ENCODE peak calls at places on chromosome 2, in eight cellular contexts. N is sigmoid colon, V is lower lobe of right lung, R is psoas muscle, O is A549, U is RWPE2, W is heart left ventricle, S is aorta. G is an unnamed sample.

GRCh38 chr2:65528241-65528574 is 95.8 kb upstream of the SPRED2 start:
- DNase-seq in W (no peak), O (no peak), V (no peak), R (no peak), S (no peak), U (no peak), N (no peak), G (no peak)

GRCh38 chr2:108571262-108571661 is 37.0 kb downstream of the LIMS1 start:
- DNase-seq in N (no peak), R (no peak), W (no peak), O (no peak), U (no peak), S (no peak), V (no peak), G (no peak)

GRCh38 chr2:67574230-67574629 is 177.1 kb downstream of the ETAA1 start:
- DNase-seq in R (no peak), V (no peak), U (no peak), S (no peak), N (no peak), W (no peak), O (no peak), G (no peak)

GRCh38 chr2:202871161-202872141 is at the start of gene ICA1L:
- DNase-seq in W (peak; percentile 68), N (peak; percentile 79), O (peak; percentile 26), S (peak; percentile 74), R (peak; percentile 83), U (peak; percentile 69), V (peak; percentile 74), G (peak; percentile 62)

GRCh38 chr2:75920721-75921551 is 210.2 kb upstream of the GCFC2 start:
- DNase-seq in V (no peak), U (no peak), R (no peak), S (no peak), W (no peak), O (no peak), N (no peak), G (no peak)

GRCh38 chr2:180664507-180664906 is 315.9 kb upstream of the UBE2E3 start:
- DNase-seq in O (no peak), S (no peak), N (no peak), R (no peak), V (no peak), U (no peak), W (no peak), G (no peak)

GRCh38 chr2:157418215-157418614 is 25.7 kb downstream of the CYTIP start:
- DNase-seq in W (no peak), O (no peak), U (no peak), R (no peak), N (no peak), S (no peak), V (no peak), G (no peak)

GRCh38 chr2:42556351-42556890 is 12.0 kb upstream of the MTA3 start:
- DNase-seq in R (no peak), U (no peak), N (no peak), S (no peak), W (no peak), V (no peak), O (no peak), G (no peak)

GRCh38 chr2:131034122-131035051 is 58.9 kb downstream of the FAM168B start:
- DNase-seq in W (peak; percentile 33), N (peak; percentile 63), S (no peak), V (peak; percentile 38), U (no peak), R (peak; percentile 66), O (no peak), G (peak; percentile 48)

GRCh38 chr2:46431481-46432235 is 47.7 kb upstream of the TMEM247 start:
- DNase-seq in R (no peak), U (no peak), S (no peak), O (no peak), V (no peak), N (no peak), W (no peak), G (no peak)

GRCh38 chr2:2795438-2796091 is 464.5 kb upstream of the MYT1L start:
- DNase-seq in W (no peak), N (no peak), U (no peak), R (no peak), O (no peak), S (no peak), V (no peak), G (no peak)

GRCh38 chr2:114543106-114543806 is 100.8 kb downstream of the DPP10 start:
- DNase-seq in R (no peak), W (peak; percentile 57), V (no peak), U (no peak), N (no peak), S (peak; percentile 61), O (no peak), G (peak; percentile 21)

GRCh38 chr2:207255565-207255964 is 89.8 kb upstream of the KLF7 start:
- DNase-seq in V (no peak), N (no peak), R (no peak), S (no peak), O (no peak), W (no peak), U (no peak), G (no peak)

GRCh38 chr2:217932661-217933325 is 70.0 kb downstream of the TNS1 start:
- DNase-seq in N (no peak), W (peak; percentile 68), R (peak; percentile 59), O (no peak), S (peak; percentile 66), V (no peak), U (no peak), G (peak; percentile 56)

GRCh38 chr2:217935245-217935879 is 67.4 kb downstream of the TNS1 start:
- DNase-seq in U (no peak), R (peak; percentile 70), N (no peak), W (peak; percentile 82), V (peak; percentile 51), S (peak; percentile 75), O (no peak), G (peak; percentile 51)

GRCh38 chr2:217934321-217935131 is 68.3 kb downstream of the TNS1 start:
- DNase-seq in R (peak; percentile 91), V (peak; percentile 74), S (peak; percentile 88), W (peak; percentile 76), O (peak; percentile 55), N (peak; percentile 93), U (peak; percentile 83), G (peak; percentile 64)

GRCh38 chr2:217931846-217932560 is 70.8 kb downstream of the TNS1 start:
- DNase-seq in S (no peak), U (no peak), W (peak; percentile 10), N (no peak), V (no peak), R (no peak), O (no peak), G (no peak)

GRCh38 chr2:217933326-217933993 is 69.3 kb downstream of the TNS1 start:
- DNase-seq in S (peak; percentile 70), V (peak; percentile 41), N (peak; percentile 86), R (peak; percentile 63), O (no peak), U (no peak), W (peak; percentile 69), G (peak; percentile 43)
- H3K4me1 ChIP-seq in S (peaks cover 9% of the 10 kb centered on the region), V (peaks cover 100% of the 10 kb centered on the region), N (no peaks in the 10 kb centered on the region), R (peaks cover 92% of the 10 kb centered on the region), O (peaks cover 89% of the 10 kb centered on the region), U (peaks cover 35% of the 10 kb centered on the region), W (peaks cover 100% of the 10 kb centered on the region), G (peaks cover 7% of the 10 kb centered on the region)

GRCh38 chr2:44943693-44944101 is 2.2 kb downstream of the SIX3 start:
- DNase-seq in V (no peak), W (no peak), U (peak; percentile 49), R (no peak), S (no peak), N (no peak), O (no peak), G (no peak)
- H3K4me3 ChIP-seq in V (no peak overlapping the region), W (no peak overlapping the region), U (no peak overlapping the region), R (no peak overlapping the region), S (no peak overlapping the region), N (no peak overlapping the region), O (no peak overlapping the region), G (no peak overlapping the region)

GRCh38 chr2:29115797-29116781 is 874 bp downstream of the CLIP4 start:
- DNase-seq in U (no peak), W (peak; percentile 54), V (peak; percentile 89), S (peak; percentile 82), R (peak; percentile 79), N (peak; percentile 89), O (peak; percentile 60), G (peak; percentile 68)

GRCh38 chr2:29117636-29118303 is 2.6 kb downstream of the CLIP4 start:
- DNase-seq in W (no peak), N (no peak), V (no peak), O (peak; percentile 79), R (no peak), S (no peak), U (no peak), G (no peak)

GRCh38 chr2:29114841-29115609 is at the start of gene CLIP4:
- DNase-seq in O (peak; percentile 38), R (peak; percentile 83), U (no peak), V (peak; percentile 84), W (peak; percentile 76), N (peak; percentile 78), S (peak; percentile 78), G (peak; percentile 64)

GRCh38 chr2:29120846-29121245 is 5.6 kb downstream of the CLIP4 start:
- DNase-seq in R (no peak), S (no peak), V (no peak), N (no peak), O (no peak), W (no peak), U (no peak), G (no peak)

GRCh38 chr2:29119211-29119610 is 4.0 kb downstream of the CLIP4 start:
- DNase-seq in O (no peak), U (no peak), R (no peak), V (no peak), S (no peak), W (no peak), N (no peak), G (no peak)
- H3K4me1 ChIP-seq in O (peaks cover 82% of the 10 kb centered on the region), U (peaks cover 56% of the 10 kb centered on the region), R (peaks cover 46% of the 10 kb centered on the region), V (peaks cover 41% of the 10 kb centered on the region), S (no peaks in the 10 kb centered on the region), W (no peaks in the 10 kb centered on the region), N (no peaks in the 10 kb centered on the region), G (no peaks in the 10 kb centered on the region)

GRCh38 chr2:166372046-166372445 is 3.7 kb downstream of the SCN9A start:
- DNase-seq in N (no peak), O (no peak), W (no peak), U (no peak), V (no peak), R (no peak), S (no peak), G (no peak)

GRCh38 chr2:166373539-166373938 is 2.2 kb downstream of the SCN9A start:
- DNase-seq in S (no peak), N (no peak), V (no peak), R (no peak), O (no peak), W (no peak), U (no peak), G (no peak)

GRCh38 chr2:166373951-166374350 is 1.8 kb downstream of the SCN9A start:
- DNase-seq in V (no peak), O (peak; percentile 47), S (no peak), U (peak; percentile 83), R (no peak), W (no peak), N (no peak), G (no peak)

GRCh38 chr2:166375205-166375735 is 474 bp downstream of the SCN9A start:
- DNase-seq in V (no peak), W (no peak), S (no peak), N (no peak), O (no peak), R (no peak), U (no peak), G (no peak)

DNA sequence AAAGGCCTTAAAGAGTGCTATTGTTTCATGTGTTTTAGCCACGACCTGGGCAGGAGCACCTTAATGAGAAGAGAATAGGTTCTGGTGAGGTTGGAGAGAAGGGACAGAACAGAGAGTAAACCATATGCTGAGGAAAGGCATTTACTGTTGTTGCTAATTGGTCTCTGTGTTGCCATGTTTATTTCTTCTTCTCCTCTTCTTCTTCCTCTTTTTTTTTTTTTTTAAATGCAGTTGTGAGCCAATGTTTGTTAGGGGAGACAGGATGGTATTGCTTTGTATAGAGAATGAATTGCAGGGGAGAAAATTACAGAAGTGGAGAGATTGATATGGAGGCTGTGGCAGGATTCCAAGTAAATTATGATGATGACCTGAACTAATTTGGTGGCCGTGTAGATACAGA is 2.6 kb downstream of the SCN9A start:
- DNase-seq in U (no peak), S (no peak), V (no peak), R (no peak), O (no peak), W (no peak), N (no peak), G (no peak)
- H3K4me3 ChIP-seq in U (no peak overlapping the region), S (no peak overlapping the region), V (no peak overlapping the region), R (no peak overlapping the region), O (peak overlapping the region; percentile 16), W (no peak overlapping the region), N (no peak overlapping the region), G (no peak overlapping the region)